ENCODE peak calls at places on chromosomes 5 and 9, in four cellular contexts. Q is CD4-positive, alpha-beta memory T cell; F is A549; V is mammary epithelial cell. Z is an unnamed sample. For H3K9me3, the result is how much of the 10 kb centered on the place peaks cover.

GRCh38 chr5:147551677-147552076 is 41.8 kb upstream of the DPYSL3 start:
- DNase-seq in Q (no peak), F (no peak), V (no peak), Z (no peak)

GRCh38 chr5:116766470-116766947 is 191.9 kb upstream of the SEMA6A start:
- DNase-seq in Q (no peak), F (peak), V (peak), Z (no peak)

GRCh38 chr5:39717186-39717897 is 292.6 kb upstream of the DAB2 start:
- DNase-seq in Q (no peak), F (no peak), V (no peak), Z (no peak)

GRCh38 chr5:148931453-148932057 is 105.1 kb downstream of the ADRB2 start:
- DNase-seq in Q (no peak), F (no peak), V (no peak), Z (no peak)

GRCh38 chr9:110604101-110604710 is 24.7 kb upstream of the SVEP1 start:
- DNase-seq in Q (no peak), F (no peak), V (no peak), Z (no peak)

GRCh38 chr9:137325124-137325523 is 23.1 kb upstream of the NRARP start:
- DNase-seq in Q (no peak), F (no peak), V (no peak), Z (no peak)

GRCh38 chr5:57171818-57172465 is 1.9 kb upstream of the GPBP1 start:
- DNase-seq in Q (peak), F (peak), V (peak), Z (peak)

GRCh38 chr5:78533356-78533755 is 115.2 kb downstream of the LHFPL2 start:
- DNase-seq in Q (no peak), F (peak), V (no peak), Z (no peak)

GRCh38 chr5:142202282-142202681 is 93.7 kb downstream of the NDFIP1 start:
- DNase-seq in Q (no peak), F (no peak), V (peak), Z (no peak)

GRCh38 chr9:21015959-21016358 is 15.5 kb downstream of the HACD4 start:
- DNase-seq in Q (no peak), F (no peak), V (no peak), Z (no peak)

GRCh38 chr9:123218831-123219230 is 49.6 kb downstream of the STRBP start:
- DNase-seq in Q (no peak), F (no peak), V (no peak), Z (no peak)

GRCh38 chr9:79731483-79731882 is 159.7 kb downstream of the TLE4 start:
- DNase-seq in Q (no peak), F (no peak), V (no peak), Z (no peak)

GRCh38 chr5:16626696-16627264 is 10.0 kb upstream of the RETREG1 start:
- DNase-seq in Q (no peak), F (no peak), V (no peak), Z (peak)

GRCh38 chr5:103111458-103111857 is 8.5 kb downstream of the GIN1 start:
- DNase-seq in Q (no peak), F (no peak), V (no peak), Z (peak)

GRCh38 chr5:147346006-147346561 is 111.3 kb downstream of the STK32A start:
- DNase-seq in Q (no peak), F (no peak), V (no peak), Z (no peak)

GRCh38 chr5:169161022-169161680 is 139.8 kb downstream of the SLIT3 start:
- DNase-seq in Q (no peak), F (peak), V (peak), Z (no peak)

GRCh38 chr5:176892663-176893062 is 6.5 kb downstream of the HK3 start:
- DNase-seq in Q (no peak), F (no peak), V (no peak), Z (no peak)

GRCh38 chr5:133387621-133388020 is 224.7 kb downstream of the FSTL4 start:
- DNase-seq in Q (no peak), F (no peak), V (no peak), Z (no peak)

GRCh38 chr9:111798786-111799185 is 4.0 kb upstream of the SHOC1 start:
- DNase-seq in Q (no peak), F (peak), V (peak), Z (no peak)

GRCh38 chr5:111781200-111781599 is 24.2 kb upstream of the NREP start:
- DNase-seq in Q (no peak), F (no peak), V (peak), Z (no peak)

GRCh38 chr5:172383231-172383802 is 71.0 kb downstream of the SH3PXD2B start:
- DNase-seq in Q (no peak), F (peak), V (peak), Z (peak)

GRCh38 chr5:67306997-67307580 is 110.5 kb upstream of the CD180 start:
- DNase-seq in Q (no peak), F (no peak), V (no peak), Z (no peak)

GRCh38 chr5:160303690-160304089 is 8.7 kb downstream of the CCNJL start:
- DNase-seq in Q (no peak), F (no peak), V (no peak), Z (no peak)

GRCh38 chr9:127877566-127877998 is at the start of gene AK1:
- DNase-seq in Q (peak), F (no peak), V (peak), Z (peak)

GRCh38 chr5:163506726-163507125 is 1.3 kb downstream of the MAT2B start:
- DNase-seq in Q (peak), F (no peak), V (peak), Z (peak)

GRCh38 chr5:143691278-143692236 is 120.4 kb upstream of the HMHB1 start:
- DNase-seq in Q (no peak), F (no peak), V (no peak), Z (no peak)

GRCh38 chr5:107532182-107532878 is 138.4 kb downstream of the EFNA5 start:
- DNase-seq in Q (no peak), F (no peak), V (no peak), Z (no peak)
- H3K27ac ChIP-seq in Q (no peak), F (peak), V (no peak), Z (no peak)

DNA sequence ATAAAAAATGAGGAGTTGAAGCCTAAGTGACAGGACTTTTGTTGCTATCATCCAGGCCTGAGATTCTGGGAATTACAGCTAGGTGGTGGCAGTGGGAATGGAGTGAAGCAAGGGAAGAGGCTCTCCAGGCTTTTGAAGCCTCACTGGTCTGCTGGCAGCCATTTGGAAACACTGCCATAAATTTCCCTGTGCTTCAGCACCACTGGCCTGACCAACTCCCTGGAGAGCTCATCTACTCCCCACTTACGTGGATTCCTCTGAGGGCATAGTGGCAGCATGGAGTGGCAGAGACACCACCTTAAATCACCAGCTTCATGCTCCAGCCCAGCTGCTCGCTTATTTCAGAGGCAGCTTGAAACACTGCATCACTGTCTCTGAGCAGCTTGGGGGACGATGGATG is 518.2 kb downstream of the TLR4 start:
- DNase-seq in Q (no peak), F (peak), V (no peak), Z (peak)
- H3K9me3 ChIP-seq in Q (under half), F (under half), V (under half), Z (under half)

GRCh38 chr5:2007906-2008437 is 125.2 kb upstream of the IRX4 start:
- DNase-seq in Q (no peak), F (no peak), V (peak), Z (no peak)
- H3K4me3 ChIP-seq in Q (no peak), F (no peak), V (peak), Z (no peak)

GRCh38 chr5:157599565-157599964 is 24.0 kb upstream of the ADAM19 start:
- DNase-seq in Q (no peak), F (no peak), V (no peak), Z (no peak)

GRCh38 chr5:157602505-157602904 is 26.9 kb upstream of the ADAM19 start:
- DNase-seq in Q (peak), F (no peak), V (peak), Z (no peak)

GRCh38 chr5:157606046-157606445 is 30.5 kb upstream of the ADAM19 start:
- DNase-seq in Q (no peak), F (no peak), V (no peak), Z (no peak)

GRCh38 chr5:157600252-157600651 is 24.7 kb upstream of the ADAM19 start:
- DNase-seq in Q (no peak), F (no peak), V (no peak), Z (no peak)

DNA sequence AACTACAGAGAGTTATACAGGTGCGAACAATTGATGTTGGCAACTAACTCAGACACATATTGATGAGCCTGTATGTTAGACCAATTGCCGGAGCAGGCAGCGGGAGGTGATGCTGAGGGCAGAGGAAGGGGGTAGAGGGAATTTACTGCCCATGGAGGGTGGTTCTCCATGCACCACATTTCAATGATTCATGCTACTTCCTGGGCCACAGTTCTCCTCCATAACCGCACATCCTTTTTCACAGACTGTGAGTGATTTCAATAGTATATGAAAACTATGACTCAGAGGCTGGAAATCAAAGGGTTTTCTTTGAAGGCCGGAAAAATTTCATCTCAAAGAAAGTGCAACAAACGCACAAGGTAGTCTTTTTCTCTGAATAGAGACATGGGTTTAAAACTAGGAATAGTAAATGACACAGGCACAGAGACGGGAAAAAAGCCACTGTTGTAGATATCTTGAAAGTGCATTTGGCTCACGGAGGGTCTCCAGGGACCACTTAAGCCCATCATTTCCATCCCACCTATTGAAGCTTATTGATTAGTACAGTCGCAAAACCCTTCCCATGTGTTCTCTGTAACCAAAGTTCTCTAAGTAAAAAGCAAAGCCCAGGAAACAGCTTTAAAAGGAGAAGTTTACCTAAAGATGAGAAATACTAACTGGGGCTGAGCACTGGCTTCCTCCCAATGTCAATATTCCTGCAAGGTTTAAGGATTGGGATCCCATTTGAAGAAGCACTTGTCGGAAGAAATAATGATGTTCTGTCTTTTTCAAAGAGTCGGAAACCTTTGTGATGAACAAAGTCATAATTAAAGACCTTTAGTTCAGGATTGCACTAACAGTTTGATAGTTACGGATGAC is 28.0 kb upstream of the ADAM19 start:
- DNase-seq in Q (peak), F (peak), V (peak), Z (peak)
- H3K27ac ChIP-seq in Q (peak), F (peak), V (peak), Z (peak)

DNA sequence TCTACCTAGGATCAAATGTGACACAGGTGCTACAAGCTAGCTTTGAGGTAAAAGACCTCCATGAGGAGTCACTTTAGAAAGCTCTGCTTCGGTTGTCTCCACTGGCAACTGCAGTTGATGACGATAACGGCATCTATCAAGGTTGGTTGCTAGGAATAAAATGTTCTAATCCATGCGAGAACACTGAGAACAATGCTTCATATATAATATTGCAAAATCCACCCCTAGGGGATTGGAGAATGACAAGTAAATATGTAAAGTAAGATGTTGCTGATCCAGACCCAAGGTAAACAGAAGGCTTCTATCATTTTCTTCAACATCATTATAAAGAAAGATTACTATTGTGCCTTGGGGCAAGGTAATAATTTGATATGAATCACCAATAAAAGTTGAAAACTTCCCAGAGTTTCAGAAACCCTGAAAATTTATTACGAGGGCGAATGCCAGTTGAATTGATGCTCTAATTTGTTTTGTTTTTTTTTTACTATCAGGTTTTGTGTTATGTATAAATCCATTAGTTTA is 1003.4 kb downstream of the CDH18 start:
- DNase-seq in Q (no peak), F (peak), V (peak), Z (no peak)
- H3K9me3 ChIP-seq in Q (under half), F (under half), V (under half), Z (under half)

Z was measured in small intestine.